ENCODE peak calls at places on chromosomes 12 and 14, in six cellular contexts. Z is H1, S is neuronal stem cell, M is H9, D is IMR-90, J is mesenchymal stem cell. Q is an unnamed sample.

GRCh38 chr12:75766263-75767160 is 255.1 kb upstream of the KRR1 start:
- DNase-seq in Z (no peak), S (no peak), M (no peak), D (peak; percentile 80), J (peak; percentile 59), Q (peak; percentile 78)

GRCh38 chr12:20443792-20444191 is 75.5 kb downstream of the PDE3A start:
- DNase-seq in Z (no peak), S (no peak), M (no peak), D (no peak), J (no peak), Q (no peak)

GRCh38 chr14:76922599-76922998 is 96.4 kb downstream of the LRRC74A start:
- DNase-seq in Z (no peak), S (no peak), M (no peak), D (peak; percentile 50), J (peak; percentile 72), Q (peak; percentile 73)

GRCh38 chr14:80602931-80603330 is 338.6 kb downstream of the CEP128 start:
- DNase-seq in Z (no peak), S (no peak), M (no peak), D (no peak), J (no peak), Q (no peak)

GRCh38 chr12:116880817-116881324 is 370 bp downstream of the HRK start:
- DNase-seq in Z (peak; percentile 75), S (peak; percentile 50), M (peak; percentile 81), D (peak; percentile 45), J (peak; percentile 28), Q (peak; percentile 79)

GRCh38 chr12:24075650-24076049 is 126.2 kb upstream of the SOX5 start:
- DNase-seq in Z (no peak), S (no peak), M (no peak), D (peak; percentile 55), J (no peak), Q (peak; percentile 63)

GRCh38 chr14:77495354-77495753 is 3.3 kb downstream of the ISM2 start:
- DNase-seq in Z (no peak), S (no peak), M (no peak), D (no peak), J (no peak), Q (no peak)

GRCh38 chr12:110921262-110921661 is 883 bp upstream of the MYL2 start:
- DNase-seq in Z (no peak), S (no peak), M (no peak), D (peak; percentile 19), J (peak; percentile 47), Q (no peak)

GRCh38 chr12:43836455-43836989 is 641 bp downstream of the TMEM117 start:
- DNase-seq in Z (no peak), S (no peak), M (no peak), D (peak; percentile 46), J (peak; percentile 61), Q (no peak)

GRCh38 chr14:101475468-101476257 is 85.6 kb upstream of the DIO3 start:
- DNase-seq in Z (no peak), S (no peak), M (peak; percentile 19), D (peak; percentile 81), J (no peak), Q (no peak)

GRCh38 chr12:108614041-108614440 is 16.2 kb upstream of the TMEM119 start:
- DNase-seq in Z (no peak), S (no peak), M (no peak), D (no peak), J (no peak), Q (no peak)

GRCh38 chr14:29521526-29522137 is 406.0 kb downstream of the PRKD1 start:
- DNase-seq in Z (peak; percentile 56), S (peak; percentile 38), M (peak; percentile 46), D (peak; percentile 6), J (no peak), Q (peak; percentile 60)

GRCh38 chr12:69688496-69689427 is 10.3 kb downstream of the BEST3 start:
- DNase-seq in Z (peak; percentile 58), S (no peak), M (peak; percentile 91), D (peak; percentile 94), J (peak; percentile 95), Q (peak; percentile 94)

GRCh38 chr12:69685810-69686209 is 13.3 kb downstream of the BEST3 start:
- DNase-seq in Z (no peak), S (no peak), M (no peak), D (peak; percentile 81), J (no peak), Q (no peak)

GRCh38 chr12:69688021-69688420 is 11.1 kb downstream of the BEST3 start:
- DNase-seq in Z (no peak), S (no peak), M (no peak), D (peak; percentile 27), J (peak; percentile 15), Q (peak; percentile 76)

GRCh38 chr12:69687390-69687789 is 11.7 kb downstream of the BEST3 start:
- DNase-seq in Z (no peak), S (no peak), M (no peak), D (no peak), J (peak; percentile 17), Q (no peak)

GRCh38 chr12:69686731-69687130 is 12.4 kb downstream of the BEST3 start:
- DNase-seq in Z (no peak), S (no peak), M (no peak), D (no peak), J (no peak), Q (no peak)
- H2BK15ac ChIP-seq in Z (no peak overlapping the region), S (no peak overlapping the region), M (no peak overlapping the region), D (no peak overlapping the region), J (no peak overlapping the region), Q (no peak overlapping the region)

GRCh38 chr12:52924764-52925716 is 20.2 kb upstream of the KRT8 start:
- DNase-seq in Z (no peak), S (no peak), M (peak; percentile 26), D (peak; percentile 93), J (peak; percentile 91), Q (peak; percentile 94)
- H2BK5ac ChIP-seq in Z (no peak overlapping the region), S (no peak overlapping the region), M (no peak overlapping the region), D (peak overlapping the region; percentile 97), J (peak overlapping the region; percentile 80), Q (peak overlapping the region; percentile 79)

GRCh38 chr14:97052001-97052400 is 254.8 kb downstream of the VRK1 start:
- DNase-seq in Z (no peak), S (no peak), M (no peak), D (no peak), J (no peak), Q (no peak)
- H2BK15ac ChIP-seq in Z (no peak overlapping the region), S (no peak overlapping the region), M (no peak overlapping the region), D (no peak overlapping the region), J (no peak overlapping the region), Q (no peak overlapping the region)

GRCh38 chr12:101855364-101855884 is 22.0 kb upstream of the DRAM1 start:
- DNase-seq in Z (no peak), S (no peak), M (no peak), D (peak; percentile 69), J (peak; percentile 74), Q (no peak)
- H2BK5ac ChIP-seq in Z (no peak overlapping the region), S (no peak overlapping the region), M (no peak overlapping the region), D (peak overlapping the region; percentile 94), J (peak overlapping the region; percentile 68), Q (no peak overlapping the region)

DNA sequence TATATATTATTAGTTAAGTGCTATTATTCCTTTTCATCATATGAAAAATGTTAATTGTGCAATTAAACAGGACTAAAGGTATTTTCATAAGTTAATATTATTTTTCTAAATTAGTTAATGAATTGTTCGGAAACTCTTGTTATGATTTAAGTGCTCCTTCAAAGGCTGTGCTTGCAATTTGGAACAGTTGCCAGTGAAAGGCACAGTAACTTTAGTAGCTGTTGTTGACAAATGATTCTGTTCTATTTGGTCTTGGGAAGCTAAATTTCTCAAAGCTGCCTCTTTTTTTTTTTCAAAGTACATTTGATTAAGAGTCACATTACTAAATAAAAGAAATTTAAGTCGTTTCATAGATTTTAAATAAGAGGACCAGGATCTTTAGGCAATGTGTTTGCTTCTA is 40.7 kb downstream of the PTPRQ start:
- DNase-seq in Z (no peak), S (no peak), M (no peak), D (no peak), J (no peak), Q (no peak)
- H2BK15ac ChIP-seq in Z (no peak overlapping the region), S (no peak overlapping the region), M (no peak overlapping the region), D (no peak overlapping the region), J (no peak overlapping the region), Q (no peak overlapping the region)

GRCh38 chr12:53938276-53939140 is at the start of gene HOXC13:
- DNase-seq in Z (peak; percentile 97), S (peak; percentile 65), M (peak; percentile 100), D (no peak), J (peak; percentile 25), Q (peak; percentile 92)
- H2BK5ac ChIP-seq in Z (peak within 1 kb of the TSS; percentile 35), S (no peak within 1 kb of the TSS), M (no peak within 1 kb of the TSS), D (no peak within 1 kb of the TSS), J (no peak within 1 kb of the TSS), Q (no peak within 1 kb of the TSS)

DNA sequence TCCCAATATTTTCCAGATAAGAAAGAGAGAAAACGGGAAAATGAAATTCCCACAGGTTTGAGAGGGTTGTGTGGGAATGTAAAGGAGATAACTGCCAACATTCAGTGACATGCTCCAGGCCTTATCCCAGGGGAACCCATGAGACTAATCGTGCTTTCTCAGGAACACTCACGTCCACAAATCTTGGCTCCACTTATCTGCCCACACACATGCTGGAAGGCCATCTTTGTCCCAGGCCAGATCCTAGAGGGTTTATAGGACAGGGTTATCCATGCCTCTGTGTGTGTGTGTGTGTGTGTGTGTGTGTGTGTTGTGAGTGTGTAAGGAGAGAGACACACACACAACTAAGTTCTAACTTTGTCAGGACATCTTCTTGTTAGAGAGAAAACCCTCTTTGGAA is 182.2 kb upstream of the E2F7 start:
- DNase-seq in Z (no peak), S (no peak), M (no peak), D (no peak), J (no peak), Q (no peak)
- H2BK15ac ChIP-seq in Z (no peak overlapping the region), S (no peak overlapping the region), M (no peak overlapping the region), D (no peak overlapping the region), J (no peak overlapping the region), Q (no peak overlapping the region)

Q was measured in mesendoderm.